ENCODE peak calls at places on chromosomes 4 and X, in seven cellular contexts. One of them, this sample, is unnamed.

GRCh38 chrX:130002541-130002940 is 20.1 kb downstream of the BCORL1 start:
- DNase-seq in MCF 10A: no peak
- DNase-seq in progenitor cell of endocrine pancreas: no peak
- DNase-seq in activated T-helper 1 cell treated with anti-CD3 and anti-CD28 coated beads, Interleukin-2, amount 50 U/mL, for 16 hours: no peak
- DNase-seq in H4: no peak
- DNase-seq in LHCN-M2: no peak
- DNase-seq in H1: no peak
- DNase-seq in this sample: no peak

GRCh38 chrX:15254852-15255251 is 15.0 kb downstream of the ASB9 start:
- DNase-seq in MCF 10A: no peak
- DNase-seq in progenitor cell of endocrine pancreas: no peak
- DNase-seq in activated T-helper 1 cell treated with anti-CD3 and anti-CD28 coated beads, Interleukin-2, amount 50 U/mL, for 16 hours: no peak
- DNase-seq in H4: no peak
- DNase-seq in LHCN-M2: no peak
- DNase-seq in H1: no peak
- DNase-seq in this sample: no peak

GRCh38 chr4:174036111-174036510 is 247.4 kb downstream of the FBXO8 start:
- DNase-seq in MCF 10A: no peak
- DNase-seq in progenitor cell of endocrine pancreas: no peak
- DNase-seq in activated T-helper 1 cell treated with anti-CD3 and anti-CD28 coated beads, Interleukin-2, amount 50 U/mL, for 16 hours: no peak
- DNase-seq in H4: no peak
- DNase-seq in LHCN-M2: peak
- DNase-seq in H1: no peak
- DNase-seq in this sample: no peak

GRCh38 chrX:150690126-150690525 is 3.1 kb upstream of the MTMR1 start:
- DNase-seq in MCF 10A: peak
- DNase-seq in progenitor cell of endocrine pancreas: no peak
- DNase-seq in activated T-helper 1 cell treated with anti-CD3 and anti-CD28 coated beads, Interleukin-2, amount 50 U/mL, for 16 hours: no peak
- DNase-seq in H4: peak
- DNase-seq in LHCN-M2: peak
- DNase-seq in H1: no peak
- DNase-seq in this sample: no peak

GRCh38 chrX:40150503-40150902 is 52.7 kb upstream of the BCOR start:
- DNase-seq in MCF 10A: no peak
- DNase-seq in progenitor cell of endocrine pancreas: no peak
- DNase-seq in activated T-helper 1 cell treated with anti-CD3 and anti-CD28 coated beads, Interleukin-2, amount 50 U/mL, for 16 hours: no peak
- DNase-seq in H4: no peak
- DNase-seq in LHCN-M2: no peak
- DNase-seq in H1: no peak
- DNase-seq in this sample: no peak

GRCh38 chr4:176185068-176185467 is 10.3 kb downstream of the SPATA4 start:
- DNase-seq in MCF 10A: peak
- DNase-seq in progenitor cell of endocrine pancreas: no peak
- DNase-seq in activated T-helper 1 cell treated with anti-CD3 and anti-CD28 coated beads, Interleukin-2, amount 50 U/mL, for 16 hours: no peak
- DNase-seq in H4: peak
- DNase-seq in LHCN-M2: peak
- DNase-seq in H1: no peak
- DNase-seq in this sample: no peak

GRCh38 chr4:101366331-101366730 is 19.0 kb upstream of the PPP3CA start:
- DNase-seq in MCF 10A: no peak
- DNase-seq in progenitor cell of endocrine pancreas: no peak
- DNase-seq in activated T-helper 1 cell treated with anti-CD3 and anti-CD28 coated beads, Interleukin-2, amount 50 U/mL, for 16 hours: no peak
- DNase-seq in H4: no peak
- DNase-seq in LHCN-M2: no peak
- DNase-seq in H1: no peak
- DNase-seq in this sample: no peak

GRCh38 chrX:53831662-53832635 is 145.4 kb upstream of the HUWE1 start:
- DNase-seq in MCF 10A: peak
- DNase-seq in progenitor cell of endocrine pancreas: no peak
- DNase-seq in activated T-helper 1 cell treated with anti-CD3 and anti-CD28 coated beads, Interleukin-2, amount 50 U/mL, for 16 hours: peak
- DNase-seq in H4: peak
- DNase-seq in LHCN-M2: peak
- DNase-seq in H1: peak
- DNase-seq in this sample: no peak